ENCODE peak calls at places on chromosome 13, in eight cellular contexts. J is C1 segment of cervical spinal cord; N is NCI-H1105; I is cardiac fibroblast; M is activated CD4-positive, alpha-beta T cell treated with anti-CD3 and anti-CD28 coated beads for 36 hours; Q is hepatocyte; P is amniotic stem cell; D is HEK293T. U is an unnamed sample.

GRCh38 chr13:103203750-103204330 is 137.6 kb upstream of the SLC10A2 start:
- DNase-seq in J (no peak), N (no peak), I (no peak), M (no peak), Q (no peak), P (no peak), D (no peak), U (no peak)

GRCh38 chr13:110676057-110676510 is 29.8 kb downstream of the CARS2 start:
- DNase-seq in J (no peak), N (no peak), I (no peak), M (no peak), Q (no peak), P (no peak), D (no peak), U (no peak)

GRCh38 chr13:113209880-113210421 is 538 bp downstream of the CUL4A start:
- DNase-seq in J (no peak), N (peak), I (peak), M (peak), Q (peak), P (no peak), D (peak), U (peak)

GRCh38 chr13:30234763-30235162 is 72.6 kb downstream of the KATNAL1 start:
- DNase-seq in J (no peak), N (no peak), I (peak), M (no peak), Q (no peak), P (no peak), D (no peak), U (no peak)

GRCh38 chr13:46698910-46699460 is 98.0 kb downstream of the ESD start:
- DNase-seq in J (no peak), N (no peak), I (peak), M (no peak), Q (peak), P (no peak), D (no peak), U (no peak)

GRCh38 chr13:28817204-28817603 is 2.9 kb upstream of the MTUS2 start:
- DNase-seq in J (no peak), N (no peak), I (no peak), M (no peak), Q (no peak), P (no peak), D (no peak), U (no peak)

GRCh38 chr13:113431171-113431570 is 22.1 kb downstream of the ADPRHL1 start:
- DNase-seq in J (no peak), N (no peak), I (no peak), M (no peak), Q (no peak), P (no peak), D (no peak), U (no peak)

GRCh38 chr13:109784590-109785140 is 1.7 kb downstream of the IRS2 start:
- DNase-seq in J (no peak), N (peak), I (peak), M (peak), Q (peak), P (peak), D (peak), U (no peak)

GRCh38 chr13:87087741-87088140 is 583.4 kb upstream of the SLITRK5 start:
- DNase-seq in J (no peak), N (no peak), I (no peak), M (no peak), Q (no peak), P (no peak), D (no peak), U (no peak)

GRCh38 chr13:41075034-41075433 is 13.7 kb downstream of the WBP4 start:
- DNase-seq in J (no peak), N (no peak), I (peak), M (peak), Q (peak), P (peak), D (peak), U (peak)

GRCh38 chr13:52931913-52932312 is 83.5 kb upstream of the PCDH8 start:
- DNase-seq in J (no peak), N (no peak), I (no peak), M (no peak), Q (no peak), P (no peak), D (no peak), U (no peak)

GRCh38 chr13:29362849-29363604 is 232.5 kb downstream of the SLC7A1 start:
- DNase-seq in J (no peak), N (peak), I (peak), M (peak), Q (peak), P (no peak), D (peak), U (peak)

GRCh38 chr13:28442872-28443271 is 52.1 kb downstream of the FLT1 start:
- DNase-seq in J (no peak), N (no peak), I (no peak), M (no peak), Q (no peak), P (no peak), D (no peak), U (no peak)

GRCh38 chr13:23570931-23571330 is 719 bp downstream of the TNFRSF19 start:
- DNase-seq in J (no peak), N (no peak), I (peak), M (no peak), Q (peak), P (no peak), D (no peak), U (no peak)

GRCh38 chr13:76289558-76289957 is 596.6 kb downstream of the KCTD12 start:
- DNase-seq in J (no peak), N (no peak), I (no peak), M (no peak), Q (no peak), P (no peak), D (no peak), U (no peak)

GRCh38 chr13:79380943-79381445 is 25.1 kb downstream of the RBM26 start:
- DNase-seq in J (no peak), N (no peak), I (no peak), M (no peak), Q (no peak), P (no peak), D (no peak), U (no peak)